ENCODE peak calls at places on chromosomes 13 and 19, in six cellular contexts. Q is GM23248, A is neural progenitor cell, E is HCT116, Y is PC-3, H is SK-N-SH. T is an unnamed sample.

GRCh38 chr13:109737606-109738005 is 48.8 kb downstream of the IRS2 start:
- DNase-seq in Q (peak; percentile 91), A (no peak), E (no peak), Y (no peak), H (no peak), T (no peak)

GRCh38 chr13:50923272-50923671 is 13.7 kb downstream of the RNASEH2B start:
- DNase-seq in Q (peak; percentile 23), A (no peak), E (no peak), Y (no peak), H (no peak), T (no peak)

GRCh38 chr19:5338661-5339469 is 1.7 kb downstream of the PTPRS start:
- DNase-seq in Q (no peak), A (peak; percentile 83), E (no peak), Y (no peak), H (peak; percentile 81), T (peak; percentile 34)

GRCh38 chr13:48492123-48493075 is 40.5 kb downstream of the RCBTB2 start:
- DNase-seq in Q (peak; percentile 90), A (no peak), E (no peak), Y (no peak), H (no peak), T (peak; percentile 27)

GRCh38 chr13:59542303-59542702 is 621.4 kb downstream of the DIAPH3 start:
- DNase-seq in Q (no peak), A (peak; percentile 39), E (no peak), Y (no peak), H (no peak), T (no peak)

GRCh38 chr19:42092350-42092749 is 16.4 kb downstream of the ZNF574 start:
- DNase-seq in Q (peak; percentile 37), A (no peak), E (no peak), Y (peak; percentile 60), H (peak; percentile 63), T (no peak)

GRCh38 chr19:46537136-46538097 is 41.8 kb upstream of the PNMA8B start:
- DNase-seq in Q (peak; percentile 66), A (peak; percentile 63), E (no peak), Y (peak; percentile 54), H (peak; percentile 70), T (peak; percentile 59)

GRCh38 chr13:25378528-25378927 is 6.8 kb downstream of the ATP8A2 start:
- DNase-seq in Q (no peak), A (no peak), E (no peak), Y (no peak), H (no peak), T (no peak)

GRCh38 chr13:24747248-24748151 is 16.5 kb upstream of the RNF17 start:
- DNase-seq in Q (peak; percentile 36), A (peak; percentile 56), E (no peak), Y (no peak), H (no peak), T (peak; percentile 40)

GRCh38 chr13:113836917-113837553 is 26.8 kb downstream of the GAS6 start:
- DNase-seq in Q (peak; percentile 95), A (no peak), E (peak; percentile 33), Y (peak; percentile 31), H (peak; percentile 61), T (peak; percentile 64)

GRCh38 chr19:10105241-10106099 is 692 bp upstream of the PPAN start:
- DNase-seq in Q (peak; percentile 38), A (no peak), E (no peak), Y (no peak), H (no peak), T (no peak)

GRCh38 chr19:50551713-50552187 is 16.5 kb downstream of the LRRC4B start:
- DNase-seq in Q (peak; percentile 18), A (peak; percentile 83), E (no peak), Y (no peak), H (peak; percentile 70), T (no peak)

GRCh38 chr19:24033962-24034342 is 53.0 kb upstream of the ZNF254 start:
- DNase-seq in Q (peak; percentile 89), A (peak; percentile 46), E (no peak), Y (peak; percentile 53), H (peak; percentile 45), T (peak; percentile 73)

GRCh38 chr19:16849168-16849567 is 20.0 kb downstream of the SIN3B start:
- DNase-seq in Q (peak; percentile 73), A (no peak), E (no peak), Y (peak; percentile 98), H (no peak), T (no peak)

GRCh38 chr13:24489721-24490120 is 22.9 kb downstream of the PARP4 start:
- DNase-seq in Q (no peak), A (no peak), E (no peak), Y (no peak), H (no peak), T (no peak)

GRCh38 chr19:10763399-10763798 is 45.5 kb downstream of the DNM2 start:
- DNase-seq in Q (no peak), A (no peak), E (no peak), Y (no peak), H (no peak), T (no peak)

GRCh38 chr13:30004204-30004603 is 153.8 kb upstream of the UBL3 start:
- DNase-seq in Q (peak; percentile 46), A (no peak), E (no peak), Y (no peak), H (no peak), T (no peak)

GRCh38 chr19:49831592-49831991 is 13.5 kb downstream of the MED25 start:
- DNase-seq in Q (no peak), A (no peak), E (no peak), Y (no peak), H (no peak), T (no peak)

GRCh38 chr13:40341501-40341900 is 324.9 kb downstream of the FOXO1 start:
- DNase-seq in Q (no peak), A (peak; percentile 36), E (no peak), Y (no peak), H (no peak), T (no peak)

GRCh38 chr13:21871919-21872318 is 201.0 kb downstream of the FGF9 start:
- DNase-seq in Q (no peak), A (no peak), E (no peak), Y (no peak), H (no peak), T (no peak)

GRCh38 chr13:40401911-40402776 is 264.3 kb downstream of the FOXO1 start:
- DNase-seq in Q (peak; percentile 96), A (no peak), E (peak; percentile 64), Y (peak; percentile 89), H (no peak), T (peak; percentile 88)

GRCh38 chr19:5592531-5592930 is 24.8 kb upstream of the TINCR start:
- DNase-seq in Q (no peak), A (no peak), E (no peak), Y (no peak), H (no peak), T (no peak)

GRCh38 chr19:33306853-33307792 is 4.8 kb upstream of the CEBPA start:
- DNase-seq in Q (no peak), A (no peak), E (no peak), Y (no peak), H (no peak), T (no peak)

GRCh38 chr13:60754211-60754610 is 357.2 kb downstream of the TDRD3 start:
- DNase-seq in Q (no peak), A (peak; percentile 54), E (no peak), Y (no peak), H (no peak), T (no peak)

GRCh38 chr13:109707044-109707794 is 79.2 kb downstream of the IRS2 start:
- DNase-seq in Q (no peak), A (no peak), E (no peak), Y (no peak), H (no peak), T (no peak)

GRCh38 chr19:23071087-23071511 is 45.7 kb upstream of the ZNF730 start:
- DNase-seq in Q (peak; percentile 27), A (no peak), E (no peak), Y (no peak), H (peak; percentile 66), T (no peak)

GRCh38 chr13:24389506-24389905 is 80.1 kb downstream of the C1QTNF9 start:
- DNase-seq in Q (no peak), A (no peak), E (no peak), Y (no peak), H (no peak), T (no peak)

GRCh38 chr19:4391701-4392543 is 8.4 kb downstream of the SH3GL1 start:
- DNase-seq in Q (peak; percentile 78), A (no peak), E (no peak), Y (no peak), H (no peak), T (no peak)

GRCh38 chr19:5147074-5147970 is 178.4 kb downstream of the KDM4B start:
- DNase-seq in Q (no peak), A (no peak), E (no peak), Y (no peak), H (no peak), T (no peak)

GRCh38 chr13:112114391-112114790 is 47.4 kb downstream of the SOX1 start:
- DNase-seq in Q (no peak), A (no peak), E (no peak), Y (no peak), H (no peak), T (no peak)
- TF ChIP-seq EZH2phosphoT487 in Q (no peak), A (no peak), E (no peak), Y (no peak), H (no peak), T (no peak)

GRCh38 chr13:37534181-37534580 is 64.4 kb downstream of the POSTN start:
- DNase-seq in Q (peak; percentile 86), A (no peak), E (no peak), Y (peak; percentile 37), H (no peak), T (no peak)
- H3K4me2 ChIP-seq in Q (peak overlapping the region; percentile 60), A (no peak overlapping the region), E (no peak overlapping the region), Y (no peak overlapping the region), H (peak overlapping the region; percentile 33), T (no peak overlapping the region)

DNA sequence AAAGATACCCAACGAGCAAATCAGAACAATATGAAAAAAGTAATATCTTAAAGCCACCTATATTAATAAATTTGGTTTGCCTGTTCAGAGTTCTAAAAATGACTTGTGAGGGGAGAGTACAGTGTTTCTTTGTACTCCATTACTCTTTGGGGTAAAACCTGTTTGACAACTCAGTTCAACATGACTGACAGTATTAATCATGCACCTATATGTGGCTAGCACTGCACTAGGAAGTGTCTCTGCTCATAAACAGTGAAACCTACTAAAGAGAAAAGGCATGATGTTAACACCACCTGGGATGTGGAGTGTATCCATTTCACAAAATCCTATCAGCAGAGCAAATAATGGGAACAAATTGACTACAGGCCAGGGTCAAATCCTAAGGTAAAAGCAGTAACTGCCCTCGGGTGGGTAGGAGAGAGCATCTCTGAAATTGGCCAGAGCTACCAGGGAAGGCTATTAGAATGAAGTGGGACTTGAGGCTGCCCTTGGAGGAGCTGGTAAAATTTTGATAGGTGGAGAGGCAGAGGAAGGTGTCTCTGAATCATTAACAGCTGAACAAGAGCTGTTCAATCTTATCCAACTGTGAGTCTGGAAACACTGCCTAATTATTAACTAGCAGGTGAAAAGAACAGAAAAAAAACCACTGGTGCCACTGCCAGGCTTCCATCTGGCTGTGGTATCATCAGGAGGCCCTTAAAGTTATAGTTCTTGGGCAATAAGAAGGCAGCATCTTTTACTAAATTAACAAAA is 365.1 kb downstream of the DNAJC15 start:
- DNase-seq in Q (no peak), A (no peak), E (peak; percentile 16), Y (peak; percentile 77), H (no peak), T (peak; percentile 21)
- TF ChIP-seq EZH2phosphoT487 in Q (no peak), A (no peak), E (no peak), Y (no peak), H (no peak), T (no peak)

GRCh38 chr13:52104624-52105023 is 24.2 kb downstream of the NEK5 start:
- DNase-seq in Q (peak; percentile 7), A (no peak), E (no peak), Y (no peak), H (no peak), T (no peak)
- H3K4me2 ChIP-seq in Q (no peak overlapping the region), A (no peak overlapping the region), E (no peak overlapping the region), Y (no peak overlapping the region), H (no peak overlapping the region), T (no peak overlapping the region)

T was measured in hepatocyte.